ENCODE peak calls at places on chromosome 1, in ten cellular contexts. G is stimulated activated CD4-positive, alpha-beta T cell treated with anti-CD3 and anti-CD28 coated beads, Interleukin-12 subunit alpha, Interleukin-12 subunit beta, amount 100 ng/mL, for 24 hours; E is left ventricle myocardium inferior; Q is neuronal stem cell; J is choroid plexus epithelial cell; R is T-helper 2 cell; X is GM04503; I is NCI-H1092 treated with DMSO at 0.1 percent for 48 hours; A is C1 segment of cervical spinal cord; M is GM10248. L is an unnamed sample.

GRCh38 chr1:89358287-89358893 is 5.5 kb upstream of the GBP6 start:
- DNase-seq in J (peak), G (peak), I (peak), X (peak), M (peak), A (peak), R (peak), E (peak), Q (peak), L (no peak)

GRCh38 chr1:222074317-222074716 is 332.4 kb upstream of the DUSP10 start:
- DNase-seq in R (no peak), J (no peak), E (no peak), M (no peak), A (no peak), G (no peak), I (no peak), Q (no peak), X (no peak), L (no peak)

GRCh38 chr1:57163789-57164188 is 198.0 kb upstream of the C8B start:
- DNase-seq in A (no peak), G (no peak), X (no peak), R (no peak), E (no peak), Q (no peak), J (no peak), I (no peak), M (no peak), L (no peak)

GRCh38 chr1:220819627-220820026 is 32.9 kb downstream of the MTARC1 start:
- DNase-seq in M (no peak), I (no peak), X (no peak), Q (no peak), A (no peak), J (no peak), R (no peak), E (no peak), G (no peak), L (no peak)

GRCh38 chr1:155070721-155071556 is 7.4 kb downstream of the EFNA4 start:
- DNase-seq in Q (peak), X (no peak), M (peak), I (peak), A (peak), G (peak), R (peak), E (peak), J (peak), L (peak)

GRCh38 chr1:228393268-228393699 is 13.4 kb downstream of the TRIM11 start:
- DNase-seq in J (peak), E (peak), R (no peak), M (no peak), X (no peak), Q (no peak), I (no peak), A (no peak), G (no peak), L (no peak)

GRCh38 chr1:66248746-66249145 is 285.2 kb upstream of the SGIP1 start:
- DNase-seq in R (no peak), Q (no peak), A (no peak), E (no peak), M (no peak), J (peak), G (no peak), I (no peak), X (no peak), L (no peak)

GRCh38 chr1:219000606-219001005 is 173.1 kb upstream of the LYPLAL1 start:
- DNase-seq in J (peak), A (no peak), Q (no peak), E (no peak), R (no peak), G (no peak), I (no peak), M (no peak), X (no peak), L (no peak)

GRCh38 chr1:41502912-41503311 is 18.4 kb upstream of the EDN2 start:
- DNase-seq in E (no peak), R (no peak), I (no peak), M (no peak), G (no peak), A (no peak), Q (no peak), X (no peak), J (no peak), L (no peak)

GRCh38 chr1:235759336-235759735 is 107.4 kb downstream of the LYST start:
- DNase-seq in M (no peak), J (no peak), A (no peak), G (no peak), X (no peak), Q (no peak), E (no peak), I (no peak), R (no peak), L (no peak)